ENCODE peak calls at places on chromosomes 1 and 21, in six cellular contexts. One of them, this sample, is unnamed.

GRCh38 chr1:214638997-214639396 is 36.0 kb downstream of the CENPF start:
- DNase-seq in H9: no peak
- DNase-seq in H1: no peak
- DNase-seq in aorta: no peak
- DNase-seq in mesendoderm: no peak
- DNase-seq in left lung: no peak
- DNase-seq in this sample: no peak

GRCh38 chr1:181318022-181318857 is 165.1 kb upstream of the CACNA1E start:
- DNase-seq in H9: peak; percentile 41
- DNase-seq in H1: peak; percentile 72
- DNase-seq in aorta: no peak
- DNase-seq in mesendoderm: peak; percentile 51
- DNase-seq in left lung: no peak
- DNase-seq in this sample: no peak

GRCh38 chr1:228901936-228902681 is 166.8 kb downstream of the RHOU start:
- DNase-seq in H9: no peak
- DNase-seq in H1: peak; percentile 24
- DNase-seq in aorta: no peak
- DNase-seq in mesendoderm: no peak
- DNase-seq in left lung: no peak
- DNase-seq in this sample: no peak

GRCh38 chr1:213474054-213474453 is 423.0 kb downstream of the RPS6KC1 start:
- DNase-seq in H9: peak; percentile 31
- DNase-seq in H1: no peak
- DNase-seq in aorta: peak; percentile 78
- DNase-seq in mesendoderm: peak; percentile 40
- DNase-seq in left lung: no peak
- DNase-seq in this sample: no peak

GRCh38 chr1:112998592-112999235 is 42.7 kb upstream of the SLC16A1 start:
- DNase-seq in H9: no peak
- DNase-seq in H1: no peak
- DNase-seq in aorta: peak; percentile 85
- DNase-seq in mesendoderm: peak; percentile 26
- DNase-seq in left lung: no peak
- DNase-seq in this sample: no peak

GRCh38 chr1:25442178-25442577 is 11.5 kb downstream of the MACO1 start:
- DNase-seq in H9: no peak
- DNase-seq in H1: no peak
- DNase-seq in aorta: no peak
- DNase-seq in mesendoderm: peak; percentile 38
- DNase-seq in left lung: no peak
- DNase-seq in this sample: no peak

GRCh38 chr1:74952786-74953185 is 181.4 kb upstream of the LHX8 start:
- DNase-seq in H9: no peak
- DNase-seq in H1: no peak
- DNase-seq in aorta: no peak
- DNase-seq in mesendoderm: no peak
- DNase-seq in left lung: no peak
- DNase-seq in this sample: no peak

GRCh38 chr1:68346192-68346808 is 103.5 kb downstream of the RPE65 start:
- DNase-seq in H9: no peak
- DNase-seq in H1: no peak
- DNase-seq in aorta: no peak
- DNase-seq in mesendoderm: peak; percentile 54
- DNase-seq in left lung: no peak
- DNase-seq in this sample: no peak

GRCh38 chr1:159204071-159204790 is 444 bp upstream of the ACKR1 start:
- DNase-seq in H9: no peak
- DNase-seq in H1: no peak
- DNase-seq in aorta: no peak
- DNase-seq in mesendoderm: no peak
- DNase-seq in left lung: no peak
- DNase-seq in this sample: no peak

GRCh38 chr21:44950351-44950750 is 10.5 kb downstream of the SLX9 start:
- DNase-seq in H9: no peak
- DNase-seq in H1: no peak
- DNase-seq in aorta: peak; percentile 81
- DNase-seq in mesendoderm: no peak
- DNase-seq in left lung: peak; percentile 61
- DNase-seq in this sample: no peak

GRCh38 chr1:15702722-15703550 is 18.8 kb downstream of the PLEKHM2 start:
- DNase-seq in H9: peak; percentile 61
- DNase-seq in H1: peak; percentile 61
- DNase-seq in aorta: peak; percentile 82
- DNase-seq in mesendoderm: peak; percentile 49
- DNase-seq in left lung: no peak
- DNase-seq in this sample: no peak

GRCh38 chr1:88998716-88999115 is 6.3 kb upstream of the KYAT3 start:
- DNase-seq in H9: no peak
- DNase-seq in H1: no peak
- DNase-seq in aorta: no peak
- DNase-seq in mesendoderm: peak; percentile 79
- DNase-seq in left lung: no peak
- DNase-seq in this sample: no peak

GRCh38 chr1:188489336-188490112 is 1660.8 kb downstream of the PLA2G4A start:
- DNase-seq in H9: peak; percentile 24
- DNase-seq in H1: no peak
- DNase-seq in aorta: no peak
- DNase-seq in mesendoderm: peak; percentile 51
- DNase-seq in left lung: no peak
- DNase-seq in this sample: no peak

GRCh38 chr21:38847556-38847955 is 41.8 kb downstream of the ETS2 start:
- DNase-seq in H9: no peak
- DNase-seq in H1: peak; percentile 32
- DNase-seq in aorta: no peak
- DNase-seq in mesendoderm: no peak
- DNase-seq in left lung: no peak
- DNase-seq in this sample: no peak

GRCh38 chr1:161390559-161390858 is 22.8 kb upstream of the CFAP126 start:
- DNase-seq in H9: no peak
- DNase-seq in H1: no peak
- DNase-seq in aorta: no peak
- DNase-seq in mesendoderm: peak; percentile 36
- DNase-seq in left lung: no peak
- DNase-seq in this sample: no peak

GRCh38 chr1:222696741-222697140 is 15.6 kb downstream of the AIDA start:
- DNase-seq in H9: no peak
- DNase-seq in H1: no peak
- DNase-seq in aorta: no peak
- DNase-seq in mesendoderm: no peak
- DNase-seq in left lung: no peak
- DNase-seq in this sample: no peak

GRCh38 chr21:43611598-43612369 is 47.5 kb downstream of the HSF2BP start:
- DNase-seq in H9: peak; percentile 73
- DNase-seq in H1: peak; percentile 75
- DNase-seq in aorta: peak; percentile 88
- DNase-seq in mesendoderm: peak; percentile 73
- DNase-seq in left lung: peak; percentile 81
- DNase-seq in this sample: no peak

GRCh38 chr1:226596531-226597165 is 48.1 kb downstream of the STUM start:
- DNase-seq in H9: no peak
- DNase-seq in H1: no peak
- DNase-seq in aorta: peak; percentile 75
- DNase-seq in mesendoderm: no peak
- DNase-seq in left lung: no peak
- DNase-seq in this sample: no peak

GRCh38 chr1:9990944-9991343 is 6.1 kb upstream of the RBP7 start:
- DNase-seq in H9: no peak
- DNase-seq in H1: no peak
- DNase-seq in aorta: no peak
- DNase-seq in mesendoderm: no peak
- DNase-seq in left lung: no peak
- DNase-seq in this sample: no peak

GRCh38 chr1:202589190-202589680 is 121.0 kb downstream of the SYT2 start:
- DNase-seq in H9: peak; percentile 59
- DNase-seq in H1: no peak
- DNase-seq in aorta: peak; percentile 95
- DNase-seq in mesendoderm: peak; percentile 100
- DNase-seq in left lung: no peak
- DNase-seq in this sample: no peak

GRCh38 chr1:32828341-32828740 is 10.9 kb downstream of the S100PBP start:
- DNase-seq in H9: no peak
- DNase-seq in H1: no peak
- DNase-seq in aorta: no peak
- DNase-seq in mesendoderm: peak; percentile 30
- DNase-seq in left lung: no peak
- DNase-seq in this sample: no peak

DNA sequence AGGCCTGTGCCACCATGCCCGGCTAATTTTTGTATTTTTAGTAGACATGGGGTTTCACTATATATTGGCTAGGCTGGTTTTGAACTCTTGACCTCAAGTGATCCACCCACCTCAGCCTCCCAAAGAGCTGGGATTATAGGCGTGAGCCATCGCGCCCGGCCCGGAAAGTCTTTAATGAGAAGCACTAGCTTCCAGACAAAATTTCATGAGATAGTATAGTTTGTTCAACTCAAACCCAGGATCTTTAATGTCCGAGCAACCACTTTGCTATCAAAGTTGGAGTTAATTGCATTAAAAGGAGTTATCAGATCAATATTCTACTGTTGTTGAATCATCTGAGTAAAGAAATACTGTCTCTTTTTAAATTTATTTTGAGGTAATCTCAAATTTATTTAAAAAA is 4.8 kb downstream of the TSNAX start:
- DNase-seq in H9: no peak
- DNase-seq in H1: no peak
- DNase-seq in aorta: no peak
- DNase-seq in mesendoderm: no peak
- DNase-seq in left lung: no peak
- DNase-seq in this sample: no peak
- H3K4me1 ChIP-seq in H9: no peaks in the 10 kb centered on the region
- H3K4me1 ChIP-seq in H1: no peaks in the 10 kb centered on the region
- H3K4me1 ChIP-seq in aorta: no peaks in the 10 kb centered on the region
- H3K4me1 ChIP-seq in mesendoderm: peaks cover 2% of the 10 kb centered on the region
- H3K4me1 ChIP-seq in left lung: peaks cover 46% of the 10 kb centered on the region
- H3K4me1 ChIP-seq in this sample: peaks cover 9% of the 10 kb centered on the region

DNA sequence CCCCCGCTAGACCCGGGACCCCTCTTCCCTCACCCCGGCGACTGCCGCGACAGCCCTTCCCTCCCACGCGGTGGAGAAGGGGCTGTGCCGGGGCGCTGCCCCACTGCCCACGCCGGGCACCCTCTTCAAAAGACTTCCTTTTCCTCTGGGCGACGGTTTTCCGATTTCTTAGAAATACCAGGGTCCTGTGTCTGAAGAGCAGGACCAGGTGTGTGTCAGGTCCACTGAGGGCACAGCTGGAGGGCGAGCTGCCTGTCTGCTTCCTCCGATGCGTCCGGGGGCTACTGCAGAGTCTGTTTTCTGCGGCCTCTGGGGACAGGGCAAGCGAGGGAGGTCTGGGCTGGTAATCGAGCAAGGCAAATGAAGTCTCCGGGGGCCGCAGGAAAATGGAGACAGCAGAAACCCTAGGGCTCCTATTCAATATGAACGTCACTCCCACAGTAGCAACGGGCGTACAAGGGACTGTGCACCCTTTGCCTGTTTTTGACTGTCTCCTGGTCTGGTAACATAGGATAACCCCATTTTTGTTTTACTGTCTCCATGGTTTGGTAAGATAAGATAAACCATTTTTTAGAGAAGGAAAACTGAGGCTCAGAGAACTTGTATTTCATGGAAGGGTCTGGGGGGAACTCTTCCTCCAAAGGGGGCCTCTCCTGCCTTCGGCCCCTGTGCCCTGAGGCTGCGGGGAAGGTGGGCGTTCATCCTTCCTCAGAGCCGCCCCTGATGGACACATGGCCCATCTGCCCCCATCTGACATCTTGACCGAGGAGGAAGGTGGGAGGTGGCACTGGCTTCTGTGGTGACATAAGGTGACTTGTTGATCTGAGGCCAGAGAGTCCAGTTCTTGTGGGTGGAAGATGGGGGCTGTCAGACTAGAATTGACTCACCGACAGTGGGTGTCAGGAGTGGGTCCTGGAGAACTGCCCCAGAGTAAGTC is 970 bp downstream of the TNFRSF1B start:
- DNase-seq in H9: no peak
- DNase-seq in H1: no peak
- DNase-seq in aorta: no peak
- DNase-seq in mesendoderm: no peak
- DNase-seq in left lung: peak; percentile 81
- DNase-seq in this sample: no peak
- H3K4me1 ChIP-seq in H9: no peaks in the 10 kb centered on the region
- H3K4me1 ChIP-seq in H1: peaks cover 2% of the 10 kb centered on the region
- H3K4me1 ChIP-seq in aorta: no peaks in the 10 kb centered on the region
- H3K4me1 ChIP-seq in mesendoderm: no peaks in the 10 kb centered on the region
- H3K4me1 ChIP-seq in left lung: peaks cover 90% of the 10 kb centered on the region
- H3K4me1 ChIP-seq in this sample: peaks cover 53% of the 10 kb centered on the region

GRCh38 chr21:26157842-26158241 is 12.7 kb downstream of the APP start:
- DNase-seq in H9: no peak
- DNase-seq in H1: no peak
- DNase-seq in aorta: no peak
- DNase-seq in mesendoderm: peak; percentile 51
- DNase-seq in left lung: no peak
- DNase-seq in this sample: no peak
- H3K4me1 ChIP-seq in H9: peaks cover 4% of the 10 kb centered on the region
- H3K4me1 ChIP-seq in H1: peaks cover 2% of the 10 kb centered on the region
- H3K4me1 ChIP-seq in aorta: peaks cover 3% of the 10 kb centered on the region
- H3K4me1 ChIP-seq in mesendoderm: peaks cover 8% of the 10 kb centered on the region
- H3K4me1 ChIP-seq in left lung: peaks cover 32% of the 10 kb centered on the region
- H3K4me1 ChIP-seq in this sample: no peaks in the 10 kb centered on the region

GRCh38 chr1:21318714-21319159 is 28.5 kb upstream of the ECE1 start:
- DNase-seq in H9: no peak
- DNase-seq in H1: no peak
- DNase-seq in aorta: peak; percentile 98
- DNase-seq in mesendoderm: peak; percentile 71
- DNase-seq in left lung: no peak
- DNase-seq in this sample: no peak

GRCh38 chr1:21317690-21318043 is 27.4 kb upstream of the ECE1 start:
- DNase-seq in H9: no peak
- DNase-seq in H1: no peak
- DNase-seq in aorta: no peak
- DNase-seq in mesendoderm: no peak
- DNase-seq in left lung: no peak
- DNase-seq in this sample: no peak

GRCh38 chr1:21317035-21317689 is 26.9 kb upstream of the ECE1 start:
- DNase-seq in H9: no peak
- DNase-seq in H1: no peak
- DNase-seq in aorta: peak; percentile 96
- DNase-seq in mesendoderm: no peak
- DNase-seq in left lung: peak; percentile 92
- DNase-seq in this sample: no peak

GRCh38 chr1:21319447-21320407 is 29.5 kb upstream of the ECE1 start:
- DNase-seq in H9: no peak
- DNase-seq in H1: no peak
- DNase-seq in aorta: no peak
- DNase-seq in mesendoderm: no peak
- DNase-seq in left lung: no peak
- DNase-seq in this sample: no peak

GRCh38 chr1:21318057-21318713 is 27.9 kb upstream of the ECE1 start:
- DNase-seq in H9: no peak
- DNase-seq in H1: no peak
- DNase-seq in aorta: no peak
- DNase-seq in mesendoderm: no peak
- DNase-seq in left lung: no peak
- DNase-seq in this sample: no peak
- H3K4me1 ChIP-seq in H9: peaks cover 25% of the 10 kb centered on the region
- H3K4me1 ChIP-seq in H1: peaks cover 32% of the 10 kb centered on the region
- H3K4me1 ChIP-seq in aorta: peaks cover 3% of the 10 kb centered on the region
- H3K4me1 ChIP-seq in mesendoderm: peaks cover 33% of the 10 kb centered on the region
- H3K4me1 ChIP-seq in left lung: peaks cover 82% of the 10 kb centered on the region
- H3K4me1 ChIP-seq in this sample: peaks cover 16% of the 10 kb centered on the region

This sample was measured in effector memory CD4-positive, alpha-beta T cell.